ENCODE peak calls at places on chromosomes 5 and 9, in five cellular contexts. U is upper lobe of right lung, S is fibroblast of lung, I is esophagus squamous epithelium, Z is IMR-90. Q is an unnamed sample.

GRCh38 chr5:179198865-179199645 is 138.9 kb downstream of the ZNF354C start:
- DNase-seq in U (no peak), S (no peak), I (no peak), Z (no peak), Q (no peak)

GRCh38 chr9:131217321-131218031 is 58.8 kb downstream of the FAM78A start:
- DNase-seq in U (no peak), S (no peak), I (no peak), Z (no peak), Q (no peak)

GRCh38 chr9:13804532-13804931 is 509.4 kb downstream of the NFIB start:
- DNase-seq in U (no peak), S (peak; percentile 87), I (no peak), Z (peak; percentile 17), Q (no peak)

GRCh38 chr5:90590170-90590569 is 31.6 kb downstream of the ADGRV1 start:
- DNase-seq in U (no peak), S (no peak), I (no peak), Z (no peak), Q (no peak)

GRCh38 chr9:99224445-99224844 is 2.4 kb downstream of the SEC61B start:
- DNase-seq in U (no peak), S (no peak), I (no peak), Z (no peak), Q (no peak)

GRCh38 chr9:131678499-131679111 is 61.3 kb downstream of the RAPGEF1 start:
- DNase-seq in U (peak; percentile 77), S (peak; percentile 98), I (no peak), Z (peak; percentile 98), Q (no peak)

GRCh38 chr5:61732376-61732775 is 400.3 kb downstream of the ZSWIM6 start:
- DNase-seq in U (no peak), S (peak; percentile 36), I (no peak), Z (no peak), Q (no peak)

GRCh38 chr9:107213561-107214028 is 69.5 kb upstream of the RAD23B start:
- DNase-seq in U (no peak), S (peak; percentile 97), I (no peak), Z (peak; percentile 94), Q (no peak)

GRCh38 chr5:136040746-136041415 is 12.1 kb downstream of the TGFBI start:
- DNase-seq in U (no peak), S (no peak), I (no peak), Z (no peak), Q (no peak)

GRCh38 chr5:150632305-150633160 is 7.9 kb upstream of the SYNPO start:
- DNase-seq in U (no peak), S (peak; percentile 66), I (no peak), Z (peak; percentile 87), Q (no peak)

GRCh38 chr5:116225318-116225717 is 140.5 kb downstream of the COMMD10 start:
- DNase-seq in U (no peak), S (no peak), I (no peak), Z (no peak), Q (no peak)

GRCh38 chr9:104907278-104907951 is 20.5 kb downstream of the ABCA1 start:
- DNase-seq in U (no peak), S (peak; percentile 94), I (no peak), Z (peak; percentile 88), Q (no peak)

GRCh38 chr5:77662615-77663014 is 24.1 kb upstream of the OTP start:
- DNase-seq in U (no peak), S (no peak), I (no peak), Z (no peak), Q (no peak)

GRCh38 chr9:131543141-131543540 is 2.2 kb upstream of the PRRT1B start:
- DNase-seq in U (no peak), S (no peak), I (no peak), Z (no peak), Q (no peak)

GRCh38 chr5:61435368-61435767 is 103.3 kb downstream of the ZSWIM6 start:
- DNase-seq in U (no peak), S (no peak), I (no peak), Z (no peak), Q (no peak)

DNA sequence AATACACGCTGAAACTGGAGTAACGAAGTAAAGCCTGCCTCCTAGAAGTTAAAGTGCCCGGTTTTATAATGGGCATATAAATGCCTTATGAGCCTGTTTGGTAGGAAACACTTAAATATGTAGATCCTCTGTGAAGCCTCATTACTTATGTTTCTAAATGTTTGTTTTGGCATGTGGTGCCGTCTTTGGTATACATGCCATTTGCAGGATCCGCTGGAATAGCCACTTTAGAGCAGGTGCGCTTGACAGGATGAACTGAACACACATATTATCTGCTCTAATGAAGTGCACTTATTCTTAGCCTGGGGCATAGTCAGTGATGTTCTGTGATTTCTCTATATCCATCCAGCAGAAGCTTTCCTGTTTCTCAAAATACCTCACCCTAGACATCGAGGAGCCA is 778.1 kb upstream of the WWC1 start:
- DNase-seq in U (no peak), S (no peak), I (no peak), Z (no peak), Q (no peak)
- H3K4me3 ChIP-seq in U (no peak overlapping the region), S (no peak overlapping the region), I (no peak overlapping the region), Z (no peak overlapping the region), Q (no peak overlapping the region)

GRCh38 chr9:71678999-71679398 is 89.3 kb downstream of the CEMIP2 start:
- DNase-seq in U (no peak), S (no peak), I (no peak), Z (no peak), Q (no peak)
- H3K4me1 ChIP-seq in U (peaks cover 53% of the 10 kb centered on the region), S (peaks cover 29% of the 10 kb centered on the region), I (no peaks in the 10 kb centered on the region), Z (peaks cover 20% of the 10 kb centered on the region), Q (peaks cover 11% of the 10 kb centered on the region)

GRCh38 chr5:57784106-57784505 is 301.5 kb upstream of the ACTBL2 start:
- DNase-seq in U (no peak), S (peak; percentile 40), I (no peak), Z (no peak), Q (no peak)

GRCh38 chr5:57780959-57781325 is 298.3 kb upstream of the ACTBL2 start:
- DNase-seq in U (no peak), S (no peak), I (no peak), Z (no peak), Q (no peak)

GRCh38 chr5:57785946-57786345 is 303.3 kb upstream of the ACTBL2 start:
- DNase-seq in U (no peak), S (no peak), I (no peak), Z (no peak), Q (no peak)

GRCh38 chr5:57780306-57780958 is 297.8 kb upstream of the ACTBL2 start:
- DNase-seq in U (no peak), S (peak; percentile 35), I (no peak), Z (peak; percentile 20), Q (no peak)

DNA sequence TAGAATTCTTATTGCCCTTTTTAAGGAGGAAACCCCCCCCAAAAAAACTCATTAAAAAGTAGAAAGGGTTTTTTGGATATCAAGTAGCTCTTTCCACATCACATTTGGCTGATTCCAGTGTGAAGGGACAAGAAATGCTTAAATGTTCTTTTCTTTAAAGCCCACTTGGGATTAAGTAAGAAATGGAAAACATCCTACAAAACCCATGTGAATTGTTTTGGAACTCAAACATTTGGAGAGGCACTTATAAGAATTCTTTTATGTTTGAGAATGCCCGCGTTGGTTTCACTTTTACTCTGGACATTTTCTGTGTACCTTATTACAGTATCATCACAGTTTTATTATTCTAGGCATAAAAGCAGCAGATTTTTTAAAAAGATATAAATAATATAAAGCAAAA is 301.1 kb upstream of the ACTBL2 start:
- DNase-seq in U (no peak), S (no peak), I (no peak), Z (no peak), Q (no peak)
- H3K4me3 ChIP-seq in U (peak overlapping the region; percentile 12), S (no peak overlapping the region), I (no peak overlapping the region), Z (no peak overlapping the region), Q (peak overlapping the region; percentile 30)

GRCh38 chr9:133144887-133145466 is 18.7 kb downstream of the GBGT1 start:
- DNase-seq in U (no peak), S (no peak), I (no peak), Z (peak; percentile 12), Q (no peak)
- H3K4me1 ChIP-seq in U (peaks cover 46% of the 10 kb centered on the region), S (peaks cover 11% of the 10 kb centered on the region), I (peaks cover 62% of the 10 kb centered on the region), Z (peaks cover 17% of the 10 kb centered on the region), Q (peaks cover 3% of the 10 kb centered on the region)

DNA sequence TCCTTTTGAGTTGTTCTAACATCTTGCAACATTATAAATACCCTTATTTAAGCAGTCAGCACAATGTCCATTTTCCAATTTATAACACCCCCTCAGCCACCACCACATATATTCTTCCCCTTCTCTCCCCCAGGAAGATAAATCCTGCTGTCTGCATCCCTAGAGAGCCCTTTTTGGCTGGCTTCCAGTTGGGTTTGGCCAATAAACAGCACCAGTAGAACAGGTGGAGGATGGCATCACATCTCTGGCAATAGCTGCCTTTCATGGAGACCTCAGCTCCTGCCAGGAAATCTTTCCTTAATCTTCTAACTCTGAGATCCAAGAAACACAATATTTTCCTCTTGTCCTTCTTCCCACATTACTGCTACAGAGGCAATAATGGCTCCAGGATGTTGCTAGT is 53.7 kb downstream of the TRIM36 start:
- DNase-seq in U (no peak), S (no peak), I (no peak), Z (no peak), Q (no peak)
- H3K4me3 ChIP-seq in U (no peak overlapping the region), S (no peak overlapping the region), I (no peak overlapping the region), Z (no peak overlapping the region), Q (no peak overlapping the region)

GRCh38 chr5:155934964-155935363 is 392.0 kb upstream of the SGCD start:
- DNase-seq in U (no peak), S (no peak), I (no peak), Z (no peak), Q (no peak)
- H3K4me1 ChIP-seq in U (no peaks in the 10 kb centered on the region), S (no peaks in the 10 kb centered on the region), I (no peaks in the 10 kb centered on the region), Z (peaks cover 4% of the 10 kb centered on the region), Q (no peaks in the 10 kb centered on the region)

GRCh38 chr9:129237804-129238203 is 59.7 kb upstream of the IER5L start:
- DNase-seq in U (no peak), S (no peak), I (no peak), Z (no peak), Q (no peak)

GRCh38 chr9:129235931-129236331 is 57.9 kb upstream of the IER5L start:
- DNase-seq in U (peak; percentile 51), S (no peak), I (no peak), Z (no peak), Q (no peak)

GRCh38 chr9:129237195-129237611 is 59.1 kb upstream of the IER5L start:
- DNase-seq in U (no peak), S (peak; percentile 72), I (no peak), Z (peak; percentile 65), Q (no peak)

GRCh38 chr9:129235041-129235930 is 57.2 kb upstream of the IER5L start:
- DNase-seq in U (peak; percentile 51), S (no peak), I (no peak), Z (no peak), Q (no peak)

GRCh38 chr9:129236441-129237145 is 58.5 kb upstream of the IER5L start:
- DNase-seq in U (no peak), S (no peak), I (no peak), Z (no peak), Q (no peak)
- H3K4me3 ChIP-seq in U (no peak overlapping the region), S (no peak overlapping the region), I (no peak overlapping the region), Z (no peak overlapping the region), Q (no peak overlapping the region)

GRCh38 chr5:96963267-96963666 is 27.4 kb downstream of the LNPEP start:
- DNase-seq in U (no peak), S (peak; percentile 60), I (no peak), Z (peak; percentile 82), Q (no peak)

GRCh38 chr5:96961053-96961452 is 25.2 kb downstream of the LNPEP start:
- DNase-seq in U (no peak), S (no peak), I (no peak), Z (no peak), Q (no peak)

GRCh38 chr5:96957125-96958041 is 21.5 kb downstream of the LNPEP start:
- DNase-seq in U (no peak), S (no peak), I (no peak), Z (no peak), Q (no peak)

GRCh38 chr5:96962540-96962991 is 26.7 kb downstream of the LNPEP start:
- DNase-seq in U (no peak), S (no peak), I (no peak), Z (no peak), Q (no peak)

GRCh38 chr5:96958977-96959376 is 23.1 kb downstream of the LNPEP start:
- DNase-seq in U (no peak), S (no peak), I (no peak), Z (no peak), Q (no peak)
- H3K4me1 ChIP-seq in U (peaks cover 42% of the 10 kb centered on the region), S (peaks cover 6% of the 10 kb centered on the region), I (peaks cover 4% of the 10 kb centered on the region), Z (peaks cover 2% of the 10 kb centered on the region), Q (peaks cover 6% of the 10 kb centered on the region)